ENCODE peak calls at places on chromosomes 12 and 14, in six cellular contexts. F is stomach, B is suprapubic skin, P is SK-N-SH, L is esophagus muscularis mucosa, O is transverse colon. H is an unnamed sample. For H3K9me3, the result is how much of the 10 kb centered on the place peaks cover.

GRCh38 chr14:23608454-23608853 is 27.7 kb upstream of the DHRS2 start:
- DNase-seq in F (peak), B (no peak), P (no peak), L (no peak), O (no peak), H (no peak)

GRCh38 chr12:129961111-129961510 is 57.3 kb upstream of the TMEM132D start:
- DNase-seq in F (no peak), B (no peak), P (no peak), L (no peak), O (no peak), H (no peak)

GRCh38 chr14:63922696-63923421 is 70.1 kb downstream of the SYNE2 start:
- DNase-seq in F (peak), B (no peak), P (no peak), L (peak), O (peak), H (peak)

GRCh38 chr14:95489163-95489887 is 27.1 kb downstream of the SYNE3 start:
- DNase-seq in F (no peak), B (no peak), P (no peak), L (no peak), O (no peak), H (no peak)

GRCh38 chr14:21379338-21379737 is 4.5 kb downstream of the SUPT16H start:
- DNase-seq in F (no peak), B (no peak), P (no peak), L (no peak), O (no peak), H (no peak)

GRCh38 chr12:34126239-34126641 is 103.9 kb downstream of the ALG10 start:
- DNase-seq in F (no peak), B (no peak), P (no peak), L (no peak), O (no peak), H (no peak)

GRCh38 chr12:75177997-75178396 is 31.6 kb downstream of the KCNC2 start:
- DNase-seq in F (no peak), B (no peak), P (no peak), L (no peak), O (no peak), H (no peak)

GRCh38 chr14:72420749-72421452 is 473.0 kb downstream of the DPF3 start:
- DNase-seq in F (peak), B (peak), P (peak), L (peak), O (peak), H (peak)

GRCh38 chr14:69876848-69877306 is 2.3 kb upstream of the SMOC1 start:
- DNase-seq in F (no peak), B (no peak), P (no peak), L (no peak), O (no peak), H (no peak)

GRCh38 chr14:104141621-104142091 is 3.3 kb downstream of the KIF26A start:
- DNase-seq in F (no peak), B (peak), P (peak), L (no peak), O (no peak), H (no peak)

GRCh38 chr14:29603721-29604120 is 323.9 kb downstream of the PRKD1 start:
- DNase-seq in F (no peak), B (no peak), P (no peak), L (no peak), O (no peak), H (no peak)

GRCh38 chr12:51127050-51127729 is 43.8 kb upstream of the CSRNP2 start:
- DNase-seq in F (no peak), B (no peak), P (no peak), L (no peak), O (no peak), H (no peak)

GRCh38 chr12:54259194-54260011 is 20.5 kb downstream of the CBX5 start:
- DNase-seq in F (peak), B (no peak), P (peak), L (no peak), O (peak), H (peak)

GRCh38 chr12:119176267-119177055 is 2.3 kb upstream of the HSPB8 start:
- DNase-seq in F (peak), B (peak), P (no peak), L (peak), O (peak), H (peak)

GRCh38 chr14:82447586-82447985 is 913.9 kb upstream of the SEL1L start:
- DNase-seq in F (no peak), B (no peak), P (no peak), L (no peak), O (no peak), H (no peak)

GRCh38 chr12:121908702-121909101 is 9.7 kb upstream of the CFAP251 start:
- DNase-seq in F (no peak), B (no peak), P (no peak), L (no peak), O (no peak), H (no peak)

GRCh38 chr12:12725086-12725955 is 8.2 kb downstream of the CDKN1B start:
- DNase-seq in F (peak), B (peak), P (peak), L (peak), O (peak), H (peak)
- TF ChIP-seq EP300 in F (no peak), B (no peak), P (no peak), L (no peak), O (peak), H (no peak)

GRCh38 chr12:14941369-14941768 is 3.0 kb upstream of the ERP27 start:
- DNase-seq in F (no peak), B (no peak), P (no peak), L (no peak), O (no peak), H (no peak)
- TF ChIP-seq POLR2AphosphoS5 in F (no peak), B (no peak), P (no peak), L (no peak), O (no peak), H (no peak)

GRCh38 chr14:92624764-92625163 is 111.2 kb downstream of the RIN3 start:
- DNase-seq in F (no peak), B (no peak), P (no peak), L (no peak), O (no peak), H (no peak)

GRCh38 chr14:92627707-92628215 is 114.2 kb downstream of the RIN3 start:
- DNase-seq in F (no peak), B (no peak), P (no peak), L (no peak), O (no peak), H (no peak)

GRCh38 chr14:92626041-92626440 is 112.5 kb downstream of the RIN3 start:
- DNase-seq in F (no peak), B (no peak), P (no peak), L (no peak), O (no peak), H (no peak)

GRCh38 chr14:92622311-92622710 is 108.7 kb downstream of the RIN3 start:
- DNase-seq in F (no peak), B (no peak), P (no peak), L (no peak), O (no peak), H (no peak)

GRCh38 chr14:92625213-92625612 is 111.6 kb downstream of the RIN3 start:
- DNase-seq in F (no peak), B (no peak), P (no peak), L (no peak), O (no peak), H (no peak)
- H3K9me3 ChIP-seq in F (under half), B (under half), P (under half), L (under half), O (under half), H (under half)

DNA sequence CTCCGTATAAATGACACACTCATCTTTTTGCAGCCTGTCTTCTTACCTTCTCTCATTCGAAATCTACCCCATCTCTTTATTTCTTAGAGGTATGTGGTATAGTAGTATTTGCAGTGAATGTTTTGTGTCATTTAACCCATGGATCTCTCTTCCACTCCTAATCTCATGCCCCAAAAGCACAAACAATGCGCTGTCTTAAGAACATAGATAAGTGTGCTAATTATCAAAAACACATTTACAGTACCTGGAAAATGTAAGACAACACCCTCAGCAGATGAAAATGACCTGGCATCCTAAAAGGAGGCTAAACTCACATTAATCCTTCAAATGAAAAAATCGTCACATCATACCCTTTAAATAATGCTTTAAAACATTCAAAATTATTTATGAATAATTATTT is 10.7 kb downstream of the USP15 start:
- DNase-seq in F (no peak), B (no peak), P (no peak), L (no peak), O (no peak), H (no peak)
- TF ChIP-seq EP300 in F (no peak), B (no peak), P (no peak), L (no peak), O (no peak), H (no peak)

DNA sequence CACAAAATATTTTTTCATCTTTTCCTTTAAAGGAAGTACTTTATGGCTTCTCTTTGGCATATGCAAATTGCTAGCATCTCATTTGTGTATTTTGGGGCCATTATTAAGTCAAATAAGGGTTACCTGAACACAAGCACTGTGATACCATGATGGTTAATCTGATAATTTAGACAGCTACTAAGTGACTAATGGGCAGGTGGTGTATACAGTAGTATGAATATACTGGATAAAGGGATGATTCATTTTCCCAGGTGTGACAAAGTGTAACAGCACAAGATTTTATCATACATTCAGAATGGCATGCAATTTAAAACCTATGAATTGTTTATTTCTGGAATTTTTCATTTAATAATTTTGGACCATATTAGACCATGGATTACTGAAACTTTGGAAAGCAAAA is 27.2 kb upstream of the ANO4 start:
- DNase-seq in F (no peak), B (no peak), P (no peak), L (no peak), O (no peak), H (no peak)
- TF ChIP-seq POLR2AphosphoS5 in F (no peak), B (no peak), P (no peak), L (no peak), O (no peak), H (no peak)

GRCh38 chr14:106500571-106500970 is 974.2 kb downstream of the TMEM121 start:
- DNase-seq in F (no peak), B (no peak), P (no peak), L (no peak), O (no peak), H (no peak)
- H3K9me3 ChIP-seq in F (under half), B (under half), P (under half), L (under half), O (under half), H (under half)